ENCODE peak calls at places on chromosomes 11 and 22, in seven cellular contexts. S is MM.1S, Q is H9, R is SK-N-SH, L is GM23248, M is HCT116, K is K562. Z is an unnamed sample.

GRCh38 chr11:58905141-58905715 is 34.1 kb upstream of the GLYATL1 start:
- DNase-seq in R (peak; percentile 75), M (no peak), K (no peak), L (peak; percentile 82), S (no peak), Q (peak; percentile 72), Z (no peak)

GRCh38 chr11:76885390-76886097 is 24.8 kb downstream of the ACER3 start:
- DNase-seq in S (no peak), R (no peak), Q (no peak), K (peak; percentile 41), M (no peak), L (peak; percentile 4), Z (no peak)

GRCh38 chr11:84825140-84825539 is 802.0 kb downstream of the DLG2 start:
- DNase-seq in Q (no peak), K (no peak), S (no peak), M (no peak), L (peak; percentile 16), R (no peak), Z (no peak)

GRCh38 chr22:46545041-46545796 is 7.8 kb upstream of the CELSR1 start:
- DNase-seq in M (no peak), K (no peak), Q (no peak), L (peak; percentile 48), S (no peak), R (no peak), Z (no peak)

GRCh38 chr11:88431675-88432341 is 94.3 kb upstream of the CTSC start:
- DNase-seq in R (peak; percentile 3), L (no peak), K (peak; percentile 50), M (no peak), Q (no peak), S (no peak), Z (no peak)

GRCh38 chr11:17141156-17141555 is 63.7 kb upstream of the RPS13 start:
- DNase-seq in S (no peak), L (no peak), Q (no peak), M (no peak), R (no peak), K (no peak), Z (no peak)

GRCh38 chr22:25741692-25742626 is at the start of gene MYO18B:
- DNase-seq in R (no peak), Q (no peak), L (no peak), S (no peak), M (no peak), K (peak; percentile 90), Z (no peak)

GRCh38 chr11:105621985-105622384 is 12.1 kb downstream of the GRIA4 start:
- DNase-seq in L (no peak), R (no peak), Q (no peak), M (no peak), S (no peak), K (no peak), Z (no peak)

GRCh38 chr22:42419328-42419881 is 12.8 kb downstream of the NFAM1 start:
- DNase-seq in M (no peak), R (no peak), K (no peak), L (no peak), S (peak; percentile 26), Q (no peak), Z (no peak)

GRCh38 chr22:40443675-40444482 is 73.5 kb downstream of the SGSM3 start:
- DNase-seq in M (no peak), L (peak; percentile 36), R (no peak), S (no peak), Q (no peak), K (no peak), Z (no peak)

GRCh38 chr11:9047986-9048522 is 43.3 kb downstream of the SCUBE2 start:
- DNase-seq in R (no peak), S (no peak), Q (no peak), M (no peak), K (no peak), L (peak; percentile 46), Z (no peak)

GRCh38 chr22:39469681-39470461 is 13.1 kb downstream of the MGAT3 start:
- DNase-seq in Q (no peak), S (no peak), K (no peak), L (no peak), M (no peak), R (peak; percentile 44), Z (peak; percentile 78)

GRCh38 chr11:22666700-22667439 is 459 bp downstream of the GAS2 start:
- DNase-seq in L (peak; percentile 20), K (no peak), S (peak; percentile 48), Q (peak; percentile 67), M (no peak), R (peak; percentile 85), Z (no peak)

GRCh38 chr11:15800121-15800800 is 556.1 kb downstream of the SOX6 start:
- DNase-seq in L (peak; percentile 57), K (no peak), Q (no peak), R (no peak), M (no peak), S (no peak), Z (no peak)

GRCh38 chr22:50444663-50445062 is 30.2 kb downstream of the SBF1 start:
- DNase-seq in K (no peak), M (peak; percentile 6), R (no peak), S (no peak), L (peak; percentile 86), Q (no peak), Z (peak; percentile 49)

GRCh38 chr22:35589071-35589735 is 27.9 kb downstream of the MB start:
- DNase-seq in K (peak; percentile 7), M (peak; percentile 57), Q (no peak), S (no peak), R (no peak), L (peak; percentile 97), Z (no peak)

GRCh38 chr11:66371627-66372415 is at the start of gene SLC29A2:
- DNase-seq in K (peak; percentile 96), M (peak; percentile 82), S (no peak), L (peak; percentile 35), Q (peak; percentile 98), R (peak; percentile 91), Z (peak; percentile 70)

GRCh38 chr11:105942951-105943350 is 79.1 kb downstream of the MSANTD4 start:
- DNase-seq in S (no peak), Q (no peak), L (no peak), K (no peak), M (no peak), R (no peak), Z (no peak)

GRCh38 chr11:124302291-124302690 is 11.5 kb downstream of the OR8D1 start:
- DNase-seq in R (no peak), S (no peak), M (no peak), Q (no peak), K (no peak), L (no peak), Z (no peak)

DNA sequence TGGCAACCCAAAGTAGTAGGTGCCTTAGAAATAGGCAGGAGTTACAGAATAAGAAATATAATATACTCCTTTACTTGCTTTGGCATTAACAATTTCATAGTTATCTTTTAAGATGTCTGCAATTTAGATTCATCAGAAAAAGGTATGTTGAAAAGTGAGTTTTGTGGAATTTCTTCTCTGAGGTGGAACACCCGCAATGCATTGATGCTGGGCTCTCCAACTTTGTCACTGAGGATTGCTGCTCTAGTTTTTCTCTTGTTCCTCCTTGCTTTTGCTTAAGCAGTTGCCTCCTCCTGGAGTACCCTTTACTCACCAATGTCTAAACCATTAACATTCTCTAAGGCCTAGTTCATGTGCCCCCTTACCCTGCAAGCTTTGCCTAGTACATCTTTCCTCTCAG is 14.1 kb upstream of the ME3 start:
- DNase-seq in R (no peak), S (no peak), L (no peak), Q (no peak), K (no peak), M (no peak), Z (no peak)
- H3K9ac ChIP-seq in R (no peak overlapping the region), S (no peak overlapping the region), L (no peak overlapping the region), Q (no peak overlapping the region), K (no peak overlapping the region), M (no peak overlapping the region), Z (no peak overlapping the region)

GRCh38 chr11:111870522-111870886 is 877 bp downstream of the ALG9 start:
- DNase-seq in Q (no peak), M (no peak), K (no peak), R (no peak), S (no peak), L (no peak), Z (no peak)

GRCh38 chr11:111871693-111872161 is 346 bp upstream of the ALG9 start:
- DNase-seq in K (peak; percentile 23), R (peak; percentile 28), L (peak; percentile 33), M (no peak), Q (no peak), S (no peak), Z (peak; percentile 49)

GRCh38 chr11:111870887-111871692 is at the start of gene ALG9:
- DNase-seq in K (peak; percentile 88), S (peak; percentile 78), R (peak; percentile 95), M (peak; percentile 73), Q (peak; percentile 81), L (peak; percentile 83), Z (peak; percentile 83)

DNA sequence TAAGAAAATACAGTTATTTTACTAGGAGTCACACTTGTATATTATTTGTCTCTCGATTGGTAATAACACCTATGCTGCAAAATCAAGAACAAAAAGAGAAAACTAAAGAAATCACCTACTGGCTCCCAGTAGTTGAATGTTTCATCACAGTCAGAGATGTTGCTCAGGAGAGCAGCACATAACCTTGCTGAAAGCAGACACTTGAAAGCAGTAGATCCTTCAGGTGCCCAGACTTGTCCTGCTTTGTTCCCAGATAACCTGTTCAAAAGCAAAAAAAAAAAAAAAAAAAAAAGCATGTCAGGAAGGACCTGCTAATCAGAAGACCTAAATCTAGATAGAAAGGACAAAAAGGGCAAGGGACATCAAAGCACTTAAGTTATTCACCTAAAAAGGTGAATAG is 1.3 kb downstream of the ALG9 start:
- DNase-seq in L (no peak), M (no peak), S (no peak), Q (no peak), K (no peak), R (no peak), Z (no peak)
- H3K4me2 ChIP-seq in L (peak overlapping the region; percentile 98), M (peak overlapping the region; percentile 90), S (peak overlapping the region; percentile 81), Q (peak overlapping the region; percentile 93), K (peak overlapping the region; percentile 91), R (peak overlapping the region; percentile 85), Z (peak overlapping the region; percentile 98)

GRCh38 chr11:44948155-44948554 is 2.5 kb downstream of the TP53I11 start:
- DNase-seq in M (no peak), Q (no peak), L (no peak), K (no peak), S (no peak), R (no peak), Z (no peak)
- H3K79me2 ChIP-seq in M (peaks cover 16% of the 10 kb centered on the region), Q (no peaks in the 10 kb centered on the region), L (peaks cover 33% of the 10 kb centered on the region), K (no peaks in the 10 kb centered on the region), S (peaks cover 4% of the 10 kb centered on the region), R (no peaks in the 10 kb centered on the region), Z (no peaks in the 10 kb centered on the region)

DNA sequence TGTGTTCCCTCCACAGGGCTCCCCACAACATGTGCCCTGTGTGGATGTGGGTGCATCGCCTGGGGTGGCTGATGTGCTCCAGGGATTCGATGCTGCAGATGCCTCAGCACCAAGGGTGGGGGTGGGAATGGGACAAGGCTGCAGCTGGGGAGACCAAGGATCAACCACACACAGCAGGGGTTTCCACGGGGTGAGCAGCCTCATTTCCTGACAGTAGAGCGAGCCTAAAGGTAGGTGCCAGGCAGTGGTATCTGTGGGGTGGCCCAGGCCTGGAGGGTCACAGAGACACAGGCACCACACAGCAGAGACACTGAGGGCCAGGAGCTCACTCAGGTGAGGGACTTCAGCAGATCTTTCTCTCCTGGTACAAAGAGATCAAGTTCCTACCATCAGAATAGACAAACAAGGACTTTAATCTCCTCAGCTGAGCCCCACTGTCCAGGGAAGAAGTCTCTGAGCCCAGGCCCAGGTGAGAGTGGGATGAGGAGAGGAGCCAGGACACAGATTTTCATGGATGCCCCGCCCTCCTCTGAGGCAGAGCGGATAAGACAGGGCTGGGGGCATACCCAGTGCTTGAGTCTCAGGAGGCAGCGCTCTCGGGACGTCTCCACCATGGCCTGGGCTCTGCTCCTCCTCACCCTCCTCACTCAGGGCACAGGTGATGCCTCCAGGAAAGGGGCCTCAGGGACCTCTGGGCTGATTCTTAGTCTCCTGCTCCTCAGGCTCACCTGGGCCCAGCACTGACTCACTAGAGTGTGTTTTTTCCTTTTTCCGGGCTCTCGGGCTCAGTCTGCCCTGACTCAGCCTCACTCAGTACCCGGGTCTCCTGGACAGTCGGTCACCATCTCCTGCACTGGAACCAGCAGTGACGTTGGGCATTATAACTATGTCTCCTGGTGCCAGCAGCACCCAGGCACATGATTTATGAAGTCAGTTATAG is 19.7 kb downstream of the GGTLC2 start:
- DNase-seq in K (no peak), Q (no peak), M (no peak), R (no peak), S (no peak), L (no peak), Z (no peak)
- H3K9ac ChIP-seq in K (no peak overlapping the region), Q (no peak overlapping the region), M (no peak overlapping the region), R (no peak overlapping the region), S (no peak overlapping the region), L (no peak overlapping the region), Z (no peak overlapping the region)

Z was measured in Karpas-422.